ENCODE peak calls at places on chromosomes 3 and 15, in seven cellular contexts. R is cardiac fibroblast, O is Peyer's patch, K is Panc1, N is brain microvascular endothelial cell, T is bronchial epithelial cell, J is endothelial cell of umbilical vein. S is an unnamed sample.

GRCh38 chr3:113113361-113113760 is 98.0 kb upstream of the BOC start:
- DNase-seq in R (no peak), K (no peak), O (no peak), J (no peak), T (no peak), N (no peak), S (no peak)

GRCh38 chr3:159861369-159861987 is 127.2 kb upstream of the IL12A start:
- DNase-seq in T (no peak), O (no peak), R (peak; percentile 62), N (no peak), K (no peak), J (peak; percentile 71), S (peak; percentile 79)

GRCh38 chr15:64046347-64047153 is at the start of gene DAPK2:
- DNase-seq in N (peak; percentile 26), O (peak; percentile 87), R (peak; percentile 46), K (no peak), J (peak; percentile 57), T (peak; percentile 25), S (peak; percentile 82)

GRCh38 chr3:50436063-50436674 is 67.3 kb downstream of the CACNA2D2 start:
- DNase-seq in O (peak; percentile 85), R (peak; percentile 46), N (peak; percentile 35), J (peak; percentile 42), K (peak; percentile 22), T (peak; percentile 27), S (peak; percentile 51)

GRCh38 chr15:67741313-67741712 is 84.0 kb upstream of the SKOR1 start:
- DNase-seq in J (no peak), R (peak; percentile 75), O (no peak), T (peak; percentile 22), N (peak; percentile 4), K (no peak), S (peak; percentile 18)

GRCh38 chr15:58980351-58980939 is 7.0 kb upstream of the RNF111 start:
- DNase-seq in N (no peak), K (no peak), T (peak; percentile 50), R (peak; percentile 72), J (peak; percentile 59), O (no peak), S (peak; percentile 65)

GRCh38 chr15:42068601-42069000 is 25.8 kb downstream of the PLA2G4D start:
- DNase-seq in K (no peak), N (no peak), J (no peak), T (no peak), O (no peak), R (no peak), S (no peak)

GRCh38 chr3:173465112-173465511 is 67.6 kb downstream of the NLGN1 start:
- DNase-seq in K (no peak), J (peak; percentile 79), N (peak; percentile 11), O (no peak), T (peak; percentile 70), R (peak; percentile 71), S (no peak)

GRCh38 chr3:155282416-155283091 is 10.9 kb downstream of the STRIT1 start:
- DNase-seq in N (peak; percentile 7), R (peak; percentile 72), O (no peak), T (no peak), K (no peak), J (no peak), S (no peak)

GRCh38 chr15:52290329-52290728 is 5.3 kb downstream of the MYO5C start:
- DNase-seq in R (no peak), O (no peak), T (peak; percentile 52), K (no peak), N (no peak), J (no peak), S (peak; percentile 61)

GRCh38 chr15:57500979-57501576 is 90.6 kb upstream of the MYZAP start:
- DNase-seq in J (peak; percentile 57), T (peak; percentile 33), K (no peak), R (peak; percentile 33), N (peak; percentile 62), O (no peak), S (no peak)

GRCh38 chr15:66498501-66499386 is 1.2 kb upstream of the SNAPC5 start:
- DNase-seq in N (no peak), J (peak; percentile 54), O (no peak), R (peak; percentile 63), K (no peak), T (peak; percentile 34), S (peak; percentile 47)

GRCh38 chr3:151909720-151910405 is 36.4 kb downstream of the SUCNR1 start:
- DNase-seq in R (no peak), N (no peak), T (peak; percentile 23), O (no peak), J (peak; percentile 91), K (no peak), S (no peak)

GRCh38 chr15:32936283-32936918 is 218.6 kb downstream of the GREM1 start:
- DNase-seq in J (peak; percentile 62), T (peak; percentile 47), R (peak; percentile 89), K (no peak), N (peak; percentile 50), O (no peak), S (peak; percentile 7)

GRCh38 chr15:90219421-90220141 is 14.2 kb downstream of the CIB1 start:
- DNase-seq in T (no peak), N (no peak), J (peak; percentile 20), O (peak; percentile 75), K (no peak), R (peak; percentile 23), S (peak; percentile 56)

GRCh38 chr3:63613561-63613960 is 38.9 kb upstream of the SNTN start:
- DNase-seq in J (no peak), O (no peak), N (no peak), T (peak; percentile 44), R (peak; percentile 67), K (no peak), S (no peak)

GRCh38 chr15:44414001-44414400 is 13.4 kb upstream of the CTDSPL2 start:
- DNase-seq in T (no peak), K (no peak), N (no peak), O (no peak), R (no peak), J (no peak), S (peak; percentile 41)

GRCh38 chr3:27342279-27342678 is 26.9 kb downstream of the NEK10 start:
- DNase-seq in N (no peak), J (no peak), K (no peak), R (no peak), T (no peak), O (no peak), S (no peak)

DNA sequence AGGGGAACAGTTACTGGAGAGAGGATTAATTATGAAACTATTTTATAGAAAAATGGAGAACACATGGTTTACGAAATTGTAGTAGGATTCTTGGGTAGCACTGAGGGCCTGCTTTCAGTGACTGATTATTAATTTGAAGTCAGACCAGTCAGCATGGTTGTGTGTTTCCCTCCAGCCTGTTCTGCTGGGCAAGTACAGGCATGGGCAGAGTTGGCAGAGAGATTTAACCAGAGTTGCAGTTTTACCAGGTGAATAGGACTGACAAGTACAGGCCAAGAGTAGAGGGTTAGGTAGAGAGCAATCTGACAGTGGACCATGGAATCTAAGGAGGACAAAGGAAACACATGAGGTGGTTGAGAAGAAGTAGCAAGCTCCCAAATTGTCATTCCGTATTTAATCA is 6.0 kb downstream of the SLC49A4 start:
- DNase-seq in J (no peak), N (no peak), O (no peak), R (no peak), T (peak; percentile 96), K (no peak), S (no peak)
- H3K4me3 ChIP-seq in J (no peak overlapping the region), N (no peak overlapping the region), O (no peak overlapping the region), R (no peak overlapping the region), T (no peak overlapping the region), K (no peak overlapping the region), S (no peak overlapping the region)

DNA sequence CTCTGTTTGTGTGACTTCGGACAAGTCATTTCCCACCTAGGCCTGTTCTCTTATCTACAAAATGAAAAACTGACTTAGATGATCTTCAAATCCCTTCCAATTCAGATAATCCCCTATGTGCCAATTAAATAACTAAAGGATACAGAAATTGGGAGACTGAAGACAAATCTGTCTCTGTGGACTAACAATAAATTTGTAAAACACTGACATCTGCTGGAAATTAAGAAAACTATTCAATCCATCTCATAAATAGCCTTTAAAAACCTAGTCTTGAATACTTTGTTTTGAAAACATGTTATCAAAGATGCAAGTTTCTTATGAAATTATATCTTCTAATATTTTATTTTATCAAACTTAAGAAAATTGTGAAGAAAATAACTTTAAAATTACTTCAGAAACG is 38.3 kb downstream of the MTHFS start:
- DNase-seq in O (no peak), T (no peak), R (peak; percentile 33), N (no peak), J (no peak), K (no peak), S (no peak)
- TF ChIP-seq CTCF in O (no peak), T (no peak), R (no peak), N (no peak), J (no peak), K (peak; percentile 20), S (no peak)

GRCh38 chr3:12810013-12810780 is 13.7 kb downstream of the CAND2 start:
- DNase-seq in N (peak; percentile 84), J (peak; percentile 95), O (peak; percentile 98), R (peak; percentile 89), K (no peak), T (peak; percentile 74), S (peak; percentile 92)

GRCh38 chr3:12808587-12808986 is 12.1 kb downstream of the CAND2 start:
- DNase-seq in O (no peak), N (no peak), T (no peak), K (no peak), R (no peak), J (no peak), S (no peak)

GRCh38 chr3:12807960-12808359 is 11.5 kb downstream of the CAND2 start:
- DNase-seq in J (no peak), R (no peak), K (no peak), O (no peak), N (no peak), T (no peak), S (no peak)

GRCh38 chr3:12809001-12809400 is 12.5 kb downstream of the CAND2 start:
- DNase-seq in N (no peak), O (no peak), T (no peak), K (no peak), R (no peak), J (no peak), S (no peak)

GRCh38 chr3:12809435-12809834 is 13.0 kb downstream of the CAND2 start:
- DNase-seq in K (no peak), T (no peak), O (no peak), J (no peak), R (no peak), N (no peak), S (no peak)
- H3K4me3 ChIP-seq in K (peak overlapping the region; percentile 49), T (no peak overlapping the region), O (peak overlapping the region; percentile 58), J (peak overlapping the region; percentile 53), R (no peak overlapping the region), N (peak overlapping the region; percentile 58), S (no peak overlapping the region)

GRCh38 chr15:79675982-79676381 is 220.8 kb downstream of the MTHFS start:
- DNase-seq in N (no peak), J (no peak), O (no peak), R (peak; percentile 21), K (no peak), T (no peak), S (no peak)
- TF ChIP-seq CTCF in N (peak; percentile 51), J (no peak), O (no peak), R (no peak), K (no peak), T (no peak), S (peak; percentile 8)

GRCh38 chr3:183449391-183449790 is 21.0 kb upstream of the MCF2L2 start:
- DNase-seq in R (peak; percentile 48), N (peak; percentile 42), T (no peak), K (no peak), O (no peak), J (peak; percentile 68), S (no peak)
- H3K4me3 ChIP-seq in R (peak overlapping the region; percentile 13), N (peak overlapping the region; percentile 22), T (no peak overlapping the region), K (no peak overlapping the region), O (no peak overlapping the region), J (peak overlapping the region; percentile 4), S (no peak overlapping the region)

S was measured in GM12865.